ENCODE peak calls at places on chromosomes 3 and 15, in ten cellular contexts. D is hepatocyte, U is SK-N-SH, R is PC-3, F is HCT116, K is OCI-LY7, C is PC-9, L is GM23248, B is GM23338, P is MM.1S. T is an unnamed sample. For H3K4me1, H3K9me2 and H3K36me3, the result is how much of the 10 kb centered on the place peaks cover.

GRCh38 chr15:28977377-28978010 is 91.7 kb downstream of the APBA2 start:
- DNase-seq in D (peak), U (no peak), R (peak), F (peak), K (no peak), C (peak), L (peak), B (no peak), P (no peak), T (no peak)

GRCh38 chr3:16888785-16889607 is 4.2 kb downstream of the PLCL2 start:
- DNase-seq in D (no peak), U (no peak), R (peak), F (no peak), K (peak), C (no peak), L (no peak), B (no peak), P (peak), T (no peak)

GRCh38 chr3:35800960-35801459 is 161.7 kb downstream of the ARPP21 start:
- DNase-seq in D (peak), U (no peak), R (no peak), F (no peak), K (no peak), C (no peak), L (no peak), B (no peak), P (no peak), T (no peak)

GRCh38 chr15:38300395-38300794 is 47.8 kb downstream of the SPRED1 start:
- DNase-seq in D (no peak), U (no peak), R (peak), F (no peak), K (no peak), C (no peak), L (peak), B (no peak), P (no peak), T (no peak)

GRCh38 chr15:29852201-29852600 is 29.9 kb upstream of the TJP1 start:
- DNase-seq in D (no peak), U (no peak), R (peak), F (no peak), K (no peak), C (no peak), L (no peak), B (no peak), P (no peak), T (no peak)

GRCh38 chr15:35196273-35196672 is 111.2 kb upstream of the NANOGP8 start:
- DNase-seq in D (no peak), U (no peak), R (no peak), F (no peak), K (no peak), C (no peak), L (no peak), B (peak), P (no peak), T (no peak)

GRCh38 chr3:49017978-49018706 is at the start of gene DALRD3:
- DNase-seq in D (peak), U (peak), R (peak), F (peak), K (peak), C (peak), L (peak), B (peak), P (peak), T (peak)

GRCh38 chr3:14886101-14886500 is 61.3 kb upstream of the NR2C2 start:
- DNase-seq in D (no peak), U (no peak), R (no peak), F (no peak), K (no peak), C (no peak), L (no peak), B (no peak), P (no peak), T (no peak)

GRCh38 chr15:60469893-60470641 is 8.9 kb downstream of the ICE2 start:
- DNase-seq in D (no peak), U (no peak), R (peak), F (no peak), K (no peak), C (no peak), L (peak), B (no peak), P (no peak), T (no peak)

GRCh38 chr15:26007151-26007550 is 144.0 kb upstream of the ATP10A start:
- DNase-seq in D (no peak), U (no peak), R (no peak), F (no peak), K (no peak), C (no peak), L (no peak), B (no peak), P (no peak), T (no peak)

GRCh38 chr3:181707980-181708379 is 3.7 kb upstream of the SOX2 start:
- DNase-seq in D (no peak), U (no peak), R (no peak), F (no peak), K (no peak), C (no peak), L (no peak), B (peak), P (no peak), T (no peak)

GRCh38 chr3:9056581-9056980 is 93.3 kb upstream of the RAD18 start:
- DNase-seq in D (no peak), U (no peak), R (no peak), F (no peak), K (no peak), C (no peak), L (no peak), B (no peak), P (no peak), T (no peak)

GRCh38 chr3:169623971-169624370 is 39.5 kb downstream of the MECOM start:
- DNase-seq in D (no peak), U (no peak), R (no peak), F (no peak), K (no peak), C (no peak), L (no peak), B (no peak), P (no peak), T (no peak)

GRCh38 chr3:32424581-32425250 is 33.1 kb downstream of the CMTM7 start:
- DNase-seq in D (no peak), U (no peak), R (no peak), F (no peak), K (peak), C (no peak), L (no peak), B (no peak), P (no peak), T (no peak)

GRCh38 chr3:32422943-32423342 is 31.3 kb downstream of the CMTM7 start:
- DNase-seq in D (no peak), U (no peak), R (no peak), F (no peak), K (no peak), C (no peak), L (no peak), B (no peak), P (peak), T (no peak)

GRCh38 chr3:32423956-32424558 is 32.4 kb downstream of the CMTM7 start:
- DNase-seq in D (no peak), U (no peak), R (no peak), F (no peak), K (peak), C (no peak), L (no peak), B (no peak), P (no peak), T (no peak)

GRCh38 chr3:32421991-32422859 is 30.6 kb downstream of the CMTM7 start:
- DNase-seq in D (no peak), U (peak), R (peak), F (peak), K (no peak), C (peak), L (peak), B (no peak), P (no peak), T (no peak)

GRCh38 chr3:32423534-32423933 is 31.9 kb downstream of the CMTM7 start:
- DNase-seq in D (no peak), U (no peak), R (no peak), F (no peak), K (peak), C (no peak), L (no peak), B (no peak), P (peak), T (no peak)
- H3K4me1 ChIP-seq in D (under half), U (under half), R (half or more), F (half or more), K (half or more), C (half or more), L (under half), B (under half), P (under half), T (under half)

DNA sequence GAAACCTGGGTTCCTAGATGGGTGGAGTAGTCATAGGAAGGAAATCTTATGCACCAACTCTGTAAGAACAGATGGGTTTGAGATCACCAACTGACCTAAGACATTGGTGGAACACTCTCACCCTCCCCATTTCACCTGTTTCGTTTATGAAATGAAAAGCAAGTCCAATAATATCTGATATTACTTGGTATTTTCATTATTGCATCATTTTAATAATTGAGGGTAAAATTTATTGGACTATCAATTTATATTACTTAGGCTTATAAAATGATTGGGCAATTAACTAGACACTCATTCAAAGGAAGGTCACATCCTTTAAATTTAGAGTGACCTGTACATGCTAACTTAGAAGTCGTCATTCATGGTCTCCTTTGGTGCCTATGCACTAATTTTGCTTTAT is 503.9 kb downstream of the TAFA4 start:
- DNase-seq in D (no peak), U (no peak), R (no peak), F (no peak), K (no peak), C (no peak), L (no peak), B (no peak), P (no peak), T (no peak)
- H3K9me2 ChIP-seq in D (under half), U (under half), R (under half), F (under half), K (under half), C (under half), L (under half), B (under half), P (under half), T (under half)

DNA sequence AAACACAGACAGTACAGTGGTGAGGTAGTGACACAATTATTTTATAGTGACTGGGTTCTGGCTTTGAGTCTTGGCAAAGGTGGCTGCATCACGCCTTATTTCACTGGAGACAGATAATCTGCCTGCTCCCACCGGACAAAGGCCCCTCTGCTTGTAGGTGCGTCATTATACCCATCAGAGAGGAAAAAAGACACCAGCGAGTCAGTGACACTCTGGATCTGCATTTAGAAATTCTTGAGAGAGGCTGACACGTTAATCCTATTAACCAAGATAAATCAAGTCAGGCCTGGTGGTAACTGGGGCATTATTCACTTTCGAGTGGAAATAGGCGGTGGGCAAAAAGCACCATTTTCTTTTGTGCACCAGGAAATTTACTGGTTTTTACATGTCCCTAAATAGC is 76.2 kb downstream of the NR2F2 start:
- DNase-seq in D (no peak), U (no peak), R (no peak), F (no peak), K (no peak), C (no peak), L (no peak), B (no peak), P (no peak), T (no peak)
- H3K36me3 ChIP-seq in D (under half), U (under half), R (under half), F (under half), K (under half), C (under half), L (under half), B (under half), P (under half), T (under half)

DNA sequence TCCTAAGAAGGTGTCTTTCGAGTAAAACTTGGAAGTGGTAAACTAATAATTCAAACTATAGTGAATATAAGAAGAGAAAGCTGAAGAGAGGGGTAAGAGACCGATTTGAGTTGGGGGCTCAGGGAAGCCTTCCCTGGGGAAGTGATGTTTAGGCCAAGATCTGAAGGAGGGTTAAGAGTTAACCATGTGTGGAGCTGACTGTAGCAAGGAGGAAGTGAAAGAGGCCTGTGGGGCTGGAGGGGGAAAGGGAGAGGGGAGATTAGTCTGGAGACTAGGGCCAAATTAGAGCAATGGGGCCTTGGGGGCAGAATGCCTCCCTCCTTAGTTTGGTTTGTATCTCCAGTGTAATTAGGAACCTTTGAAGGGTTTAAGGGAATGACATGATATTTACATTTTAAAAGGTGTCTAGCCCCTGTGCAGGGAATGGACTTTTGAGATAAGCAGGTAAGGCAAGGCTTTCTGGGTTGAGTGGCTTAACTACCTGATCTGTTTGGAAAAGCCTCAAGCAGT is 2.2 kb downstream of the ZNF592 start:
- DNase-seq in D (no peak), U (no peak), R (no peak), F (no peak), K (peak), C (no peak), L (no peak), B (no peak), P (no peak), T (peak)
- H3K4me1 ChIP-seq in D (half or more), U (under half), R (under half), F (under half), K (half or more), C (under half), L (under half), B (under half), P (under half), T (under half)

DNA sequence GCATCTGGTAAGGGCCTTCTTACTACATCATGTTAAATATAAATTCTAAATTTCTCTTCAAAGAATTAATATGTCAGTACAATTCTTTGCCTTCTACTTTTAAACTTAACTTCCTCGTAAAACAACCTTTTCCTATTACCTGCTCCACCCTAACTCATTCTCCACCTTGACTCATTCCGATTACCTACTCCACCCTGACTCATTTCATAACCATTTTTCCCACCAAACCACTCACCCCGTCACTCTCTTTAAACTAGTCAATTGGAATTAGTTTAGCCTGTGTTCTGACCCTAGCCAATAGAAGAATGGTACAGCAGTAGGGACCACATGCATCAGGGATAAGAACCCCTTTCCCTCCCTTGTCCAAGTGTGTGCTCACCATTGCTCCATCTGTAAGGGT is 65.6 kb downstream of the PLSCR2 start:
- DNase-seq in D (no peak), U (no peak), R (peak), F (peak), K (no peak), C (no peak), L (no peak), B (no peak), P (no peak), T (no peak)
- H3K9me2 ChIP-seq in D (under half), U (under half), R (under half), F (under half), K (under half), C (under half), L (under half), B (under half), P (under half), T (under half)

GRCh38 chr3:47588053-47588452 is 9.4 kb upstream of the CSPG5 start:
- DNase-seq in D (no peak), U (no peak), R (no peak), F (no peak), K (no peak), C (no peak), L (no peak), B (no peak), P (no peak), T (no peak)
- H3K36me3 ChIP-seq in D (under half), U (half or more), R (under half), F (under half), K (half or more), C (under half), L (under half), B (under half), P (under half), T (under half)

DNA sequence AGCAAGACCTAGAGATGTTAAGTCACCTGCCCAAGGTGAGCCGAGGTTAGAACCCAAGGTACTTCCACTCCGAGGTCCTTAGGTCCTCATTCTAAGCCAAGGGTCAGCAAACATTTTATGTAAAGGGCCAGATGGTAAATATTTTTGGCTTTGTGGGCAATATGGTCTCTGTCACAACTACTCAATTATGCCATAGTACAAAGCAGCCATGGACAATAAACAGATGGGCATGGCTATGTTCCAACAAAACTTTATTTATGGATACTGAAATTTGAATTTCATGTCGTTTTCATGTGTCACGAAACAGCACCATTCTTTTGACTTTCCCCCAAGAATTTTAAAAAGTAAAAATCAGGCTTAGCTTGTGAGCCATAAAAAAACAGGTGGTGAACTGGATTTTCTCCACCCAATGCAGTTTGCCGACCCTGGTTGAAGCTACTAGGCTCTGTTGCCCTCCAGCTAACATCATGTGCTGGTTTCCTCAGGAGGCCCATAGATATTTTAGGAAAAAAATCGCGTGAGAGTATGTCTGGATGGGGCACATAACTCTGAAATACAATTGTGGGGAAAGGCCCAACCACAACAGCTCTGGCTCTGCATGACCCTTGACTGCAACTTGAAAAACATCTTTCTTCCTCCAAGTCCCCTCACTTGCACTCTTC is 28.7 kb downstream of the ARHGEF3 start:
- DNase-seq in D (no peak), U (no peak), R (no peak), F (no peak), K (no peak), C (no peak), L (peak), B (no peak), P (no peak), T (no peak)
- H3K4me1 ChIP-seq in D (under half), U (under half), R (under half), F (under half), K (under half), C (under half), L (under half), B (under half), P (under half), T (under half)

DNA sequence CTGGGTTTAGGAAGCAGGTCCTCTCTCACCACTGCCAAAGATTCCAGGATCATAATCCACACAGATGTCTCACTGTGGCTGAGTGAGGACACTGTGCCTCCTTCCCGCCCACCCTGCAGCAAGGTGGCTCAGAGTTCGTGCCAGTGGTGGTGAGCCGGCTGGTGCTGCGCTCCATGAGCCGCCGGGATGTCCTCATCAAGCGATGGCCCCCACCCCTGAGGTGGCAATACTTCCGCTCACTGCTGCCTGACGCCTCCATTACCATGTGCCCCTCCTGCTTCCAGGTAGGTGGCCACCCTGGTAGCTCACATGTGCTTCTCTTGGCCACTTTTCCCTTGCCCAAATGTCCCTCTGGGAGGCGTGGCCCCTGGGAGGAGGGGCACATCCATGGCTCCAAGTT is 9.0 kb upstream of the RHO start:
- DNase-seq in D (no peak), U (no peak), R (no peak), F (no peak), K (no peak), C (no peak), L (no peak), B (no peak), P (no peak), T (no peak)
- H3K9me2 ChIP-seq in D (under half), U (under half), R (under half), F (under half), K (under half), C (under half), L (under half), B (under half), P (under half), T (under half)

GRCh38 chr3:18512007-18512406 is 86.9 kb upstream of the SATB1 start:
- DNase-seq in D (no peak), U (no peak), R (no peak), F (no peak), K (peak), C (no peak), L (no peak), B (no peak), P (no peak), T (no peak)

GRCh38 chr3:18507333-18507732 is 82.2 kb upstream of the SATB1 start:
- DNase-seq in D (no peak), U (no peak), R (no peak), F (no peak), K (peak), C (no peak), L (no peak), B (no peak), P (no peak), T (no peak)

GRCh38 chr3:18510947-18511346 is 85.8 kb upstream of the SATB1 start:
- DNase-seq in D (no peak), U (no peak), R (no peak), F (no peak), K (no peak), C (no peak), L (no peak), B (no peak), P (no peak), T (no peak)

DNA sequence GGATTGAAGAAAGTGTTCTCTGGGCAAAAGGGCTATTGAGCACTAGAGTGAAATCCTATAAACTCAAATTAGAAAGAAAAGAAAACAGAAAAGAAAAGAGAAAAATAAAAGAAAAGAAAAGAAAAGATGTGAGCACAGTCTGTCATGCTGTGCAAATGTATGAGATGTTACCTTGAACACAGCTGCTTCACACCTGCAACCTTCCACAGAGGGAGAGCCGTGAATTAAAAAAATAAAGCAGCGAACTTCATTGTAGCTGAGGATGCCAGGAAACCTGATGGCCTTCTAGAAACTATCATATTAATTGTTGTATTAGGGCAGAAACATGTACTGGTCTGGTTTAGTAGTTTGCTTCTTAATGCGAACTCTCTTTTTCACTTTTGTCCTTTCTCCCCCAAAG is 88.0 kb upstream of the SATB1 start:
- DNase-seq in D (no peak), U (no peak), R (no peak), F (no peak), K (no peak), C (no peak), L (no peak), B (no peak), P (no peak), T (no peak)
- H3K36me3 ChIP-seq in D (under half), U (under half), R (under half), F (under half), K (under half), C (under half), L (under half), B (under half), P (under half), T (under half)

DNA sequence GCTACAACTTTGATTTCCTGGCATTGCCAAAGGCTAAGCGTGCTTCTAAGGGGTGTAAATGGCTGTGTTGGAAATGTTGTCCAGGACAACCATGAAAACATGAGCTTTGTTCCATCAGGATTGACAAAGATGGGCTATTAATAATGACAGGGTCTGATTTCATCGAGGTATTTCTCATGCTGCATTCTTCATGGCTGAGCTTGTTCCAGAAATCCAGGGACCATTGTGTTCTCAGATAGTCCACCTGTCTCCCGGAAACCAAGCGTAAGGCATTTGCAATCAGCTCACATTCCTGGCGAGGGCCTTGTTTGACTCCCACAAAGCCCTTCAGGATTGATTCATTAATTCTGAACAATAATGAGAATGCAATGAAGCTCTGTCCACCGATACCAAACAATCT is 111.3 kb downstream of the CD47 start:
- DNase-seq in D (no peak), U (no peak), R (no peak), F (no peak), K (no peak), C (no peak), L (no peak), B (no peak), P (no peak), T (no peak)
- H3K4me1 ChIP-seq in D (under half), U (under half), R (under half), F (under half), K (under half), C (under half), L (under half), B (under half), P (under half), T (under half)

T was measured in Karpas-422.